ENCODE peak calls at places on chromosomes 16 and 17, in five cellular contexts. Q is AG04449, F is hypothalamus, E is tibial artery, I is astrocyte of the cerebellum. P is an unnamed sample.

GRCh38 chr17:80265205-80266068 is 4.8 kb downstream of the RNF213 start:
- DNase-seq in F (no peak), Q (no peak), I (no peak), E (no peak), P (no peak)

GRCh38 chr17:42275527-42276358 is 448 bp downstream of the STAT5B start:
- DNase-seq in F (no peak), Q (no peak), I (no peak), E (no peak), P (no peak)

GRCh38 chr17:55334881-55335523 is 70.2 kb downstream of the HLF start:
- DNase-seq in Q (no peak), E (no peak), I (no peak), F (no peak), P (no peak)

GRCh38 chr16:12162151-12162559 is 185.6 kb downstream of the SNX29 start:
- DNase-seq in Q (no peak), E (no peak), F (no peak), I (no peak), P (no peak)

GRCh38 chr16:1961651-1962067 is 2.3 kb downstream of the NDUFB10 start:
- DNase-seq in I (no peak), E (no peak), F (no peak), Q (no peak), P (no peak)

GRCh38 chr17:15377608-15378007 is 36.2 kb upstream of the TEKT3 start:
- DNase-seq in I (peak; percentile 76), Q (peak; percentile 21), F (no peak), E (no peak), P (no peak)

GRCh38 chr17:17435323-17435722 is 41.5 kb upstream of the MED9 start:
- DNase-seq in Q (peak; percentile 65), I (no peak), F (no peak), E (no peak), P (no peak)

GRCh38 chr17:78862073-78863023 is 21.7 kb upstream of the USP36 start:
- DNase-seq in E (peak; percentile 97), I (peak; percentile 94), F (no peak), Q (peak; percentile 90), P (peak; percentile 92)

GRCh38 chr17:20226814-20227482 is 217.8 kb downstream of the SPECC1 start:
- DNase-seq in F (peak; percentile 59), E (peak; percentile 91), I (peak; percentile 61), Q (peak; percentile 45), P (peak; percentile 56)

GRCh38 chr17:40953876-40954275 is 12.9 kb downstream of the KRT39 start:
- DNase-seq in F (no peak), I (no peak), E (no peak), Q (peak; percentile 81), P (no peak)

GRCh38 chr16:46748775-46749705 is 896 bp upstream of the MYLK3 start:
- DNase-seq in Q (no peak), E (no peak), F (no peak), I (no peak), P (no peak)

GRCh38 chr16:81745704-81746558 is 33.2 kb upstream of the PLCG2 start:
- DNase-seq in I (peak; percentile 8), E (peak; percentile 71), F (peak; percentile 39), Q (no peak), P (no peak)

GRCh38 chr17:43891851-43892671 is 15.3 kb downstream of the MPP2 start:
- DNase-seq in F (no peak), E (no peak), I (no peak), Q (no peak), P (no peak)

GRCh38 chr16:52099382-52099781 is 447.6 kb downstream of the TOX3 start:
- DNase-seq in E (no peak), Q (no peak), F (no peak), I (no peak), P (no peak)

GRCh38 chr16:30958164-30959083 is 870 bp downstream of the SETD1A start:
- DNase-seq in F (no peak), I (no peak), E (no peak), Q (no peak), P (no peak)

GRCh38 chr16:88337538-88337937 is 45.2 kb upstream of the ZNF469 start:
- DNase-seq in E (no peak), Q (no peak), F (no peak), I (no peak), P (no peak)

GRCh38 chr17:74199306-74200092 is 4.0 kb upstream of the RPL38 start:
- DNase-seq in I (no peak), E (no peak), Q (no peak), F (no peak), P (no peak)

GRCh38 chr17:48637323-48638260 is 11.4 kb upstream of the HOXB9 start:
- DNase-seq in I (no peak), Q (peak; percentile 63), E (no peak), F (no peak), P (no peak)